ENCODE peak calls at places on chromosomes 3 and 15, in eight cellular contexts. M is tibial artery, X is foreskin keratinocyte, G is fibroblast of lung, F is GM13977, N is cardiac fibroblast, E is left lung, C is AG10803. W is an unnamed sample.

GRCh38 chr3:135629696-135630408 is 335.7 kb upstream of the PPP2R3A start:
- DNase-seq in M (no peak), X (no peak), G (no peak), F (no peak), N (no peak), E (no peak), C (no peak), W (no peak)

GRCh38 chr3:188656196-188656982 is 502.4 kb downstream of the LPP start:
- DNase-seq in M (no peak), X (no peak), G (peak; percentile 51), F (no peak), N (peak; percentile 82), E (no peak), C (peak; percentile 40), W (no peak)

GRCh38 chr15:74983725-74984231 is 11.6 kb upstream of the SCAMP5 start:
- DNase-seq in M (no peak), X (peak; percentile 31), G (no peak), F (peak; percentile 52), N (no peak), E (no peak), C (no peak), W (no peak)

GRCh38 chr3:197736010-197736490 is 654 bp downstream of the RUBCN start:
- DNase-seq in M (no peak), X (no peak), G (no peak), F (peak; percentile 74), N (no peak), E (no peak), C (peak; percentile 22), W (peak; percentile 29)

GRCh38 chr3:143974181-143974876 is 2.7 kb downstream of the DIPK2A start:
- DNase-seq in M (no peak), X (peak; percentile 5), G (no peak), F (no peak), N (peak; percentile 29), E (no peak), C (no peak), W (no peak)

GRCh38 chr3:136862611-136862951 is 573 bp downstream of the NCK1 start:
- DNase-seq in M (peak; percentile 81), X (peak; percentile 51), G (peak; percentile 71), F (peak; percentile 53), N (peak; percentile 68), E (peak; percentile 87), C (peak; percentile 58), W (no peak)

GRCh38 chr3:97863025-97863424 is 41.2 kb downstream of the CRYBG3 start:
- DNase-seq in M (no peak), X (peak; percentile 49), G (peak; percentile 68), F (no peak), N (peak; percentile 41), E (no peak), C (peak; percentile 51), W (no peak)

GRCh38 chr3:52437326-52438103 is 7.4 kb downstream of the SEMA3G start:
- DNase-seq in M (peak; percentile 63), X (no peak), G (no peak), F (no peak), N (no peak), E (peak; percentile 64), C (no peak), W (no peak)

GRCh38 chr3:52399593-52399992 is 45.3 kb downstream of the SEMA3G start:
- DNase-seq in M (no peak), X (no peak), G (no peak), F (no peak), N (no peak), E (no peak), C (no peak), W (no peak)

GRCh38 chr3:81434171-81434570 is 327.3 kb downstream of the GBE1 start:
- DNase-seq in M (no peak), X (no peak), G (no peak), F (no peak), N (no peak), E (no peak), C (no peak), W (no peak)

GRCh38 chr3:171376125-171376947 is 83.9 kb downstream of the TNIK start:
- DNase-seq in M (no peak), X (no peak), G (peak; percentile 53), F (no peak), N (peak; percentile 84), E (no peak), C (peak; percentile 34), W (no peak)

GRCh38 chr3:120563356-120564022 is 32.6 kb upstream of the NDUFB4 start:
- DNase-seq in M (no peak), X (no peak), G (no peak), F (no peak), N (no peak), E (no peak), C (no peak), W (no peak)

GRCh38 chr3:157120071-157120892 is 39.7 kb downstream of the CCNL1 start:
- DNase-seq in M (no peak), X (no peak), G (no peak), F (no peak), N (no peak), E (peak; percentile 79), C (no peak), W (no peak)

GRCh38 chr15:100131321-100132224 is 210.2 kb downstream of the ADAMTS17 start:
- DNase-seq in M (no peak), X (no peak), G (peak; percentile 71), F (peak; percentile 58), N (peak; percentile 54), E (peak; percentile 87), C (peak; percentile 18), W (no peak)

GRCh38 chr3:121624147-121624852 is 31.1 kb downstream of the FBXO40 start:
- DNase-seq in M (no peak), X (no peak), G (no peak), F (no peak), N (no peak), E (no peak), C (no peak), W (no peak)

GRCh38 chr3:11624161-11624560 is 19.6 kb downstream of the VGLL4 start:
- DNase-seq in M (no peak), X (no peak), G (no peak), F (peak; percentile 43), N (peak; percentile 80), E (no peak), C (no peak), W (no peak)

GRCh38 chr15:39889601-39890000 is 30.5 kb downstream of the GPR176 start:
- DNase-seq in M (no peak), X (no peak), G (no peak), F (no peak), N (no peak), E (no peak), C (no peak), W (no peak)

GRCh38 chr3:48425281-48425812 is 4.5 kb downstream of the PLXNB1 start:
- DNase-seq in M (peak; percentile 87), X (no peak), G (peak; percentile 35), F (no peak), N (no peak), E (no peak), C (no peak), W (no peak)

GRCh38 chr3:44252332-44252731 is 10.6 kb downstream of the TOPAZ1 start:
- DNase-seq in M (no peak), X (no peak), G (no peak), F (no peak), N (no peak), E (no peak), C (no peak), W (no peak)
- TF ChIP-seq CTCF in M (no peak), X (peak; percentile 21), G (no peak), F (no peak), N (no peak), E (no peak), C (no peak), W (no peak)

GRCh38 chr3:147189016-147189415 is 217.3 kb downstream of the ZIC4 start:
- DNase-seq in M (no peak), X (no peak), G (peak; percentile 52), F (no peak), N (no peak), E (no peak), C (peak; percentile 29), W (no peak)

GRCh38 chr3:147197739-147198138 is 208.6 kb downstream of the ZIC4 start:
- DNase-seq in M (no peak), X (no peak), G (no peak), F (no peak), N (no peak), E (no peak), C (no peak), W (no peak)

GRCh38 chr3:147187687-147188086 is 218.7 kb downstream of the ZIC4 start:
- DNase-seq in M (no peak), X (no peak), G (no peak), F (no peak), N (no peak), E (no peak), C (no peak), W (no peak)

GRCh38 chr3:147195896-147196295 is 210.4 kb downstream of the ZIC4 start:
- DNase-seq in M (no peak), X (no peak), G (peak; percentile 21), F (no peak), N (peak; percentile 7), E (no peak), C (peak; percentile 19), W (no peak)

DNA sequence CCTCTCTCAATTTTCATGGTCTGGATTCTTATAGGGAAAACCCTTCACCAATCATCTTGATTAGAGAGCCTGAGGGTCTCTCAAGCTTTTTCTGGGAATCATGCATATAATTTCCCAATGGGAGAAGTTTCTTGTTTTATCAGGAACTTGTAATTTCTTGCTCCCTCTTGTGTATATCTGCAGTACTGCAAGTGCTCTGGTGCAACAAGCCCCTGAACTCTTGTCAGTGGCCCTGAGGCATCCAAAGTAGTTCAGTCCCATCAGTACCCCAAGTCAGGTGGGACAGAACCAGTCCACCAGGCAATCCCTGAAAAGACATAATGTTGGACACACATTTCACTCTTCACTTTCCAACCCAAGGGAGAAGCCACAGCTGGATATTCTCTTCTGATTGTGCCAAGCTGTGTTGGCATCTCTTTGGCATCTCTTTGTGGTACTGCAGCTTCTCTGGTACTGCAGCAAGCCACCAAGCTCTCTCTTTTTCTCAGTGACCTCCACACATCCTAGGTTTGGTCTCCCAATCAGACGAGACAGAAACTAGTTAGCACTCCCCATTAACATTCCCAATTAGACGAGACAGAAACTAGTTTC is 214.5 kb downstream of the ZIC4 start:
- DNase-seq in M (no peak), X (peak; percentile 5), G (peak; percentile 68), F (peak; percentile 2), N (peak; percentile 82), E (no peak), C (peak; percentile 76), W (no peak)
- TF ChIP-seq CTCF in M (peak; percentile 54), X (peak; percentile 55), G (peak; percentile 83), F (peak; percentile 75), N (peak; percentile 82), E (peak; percentile 61), C (peak; percentile 90), W (no peak)

GRCh38 chr3:42118762-42119361 is 27.7 kb downstream of the TRAK1 start:
- DNase-seq in M (peak; percentile 49), X (no peak), G (peak; percentile 30), F (peak; percentile 77), N (peak; percentile 60), E (no peak), C (no peak), W (no peak)
- TF ChIP-seq CTCF in M (peak; percentile 7), X (peak; percentile 77), G (no peak), F (peak; percentile 70), N (peak; percentile 35), E (no peak), C (peak; percentile 26), W (no peak)

DNA sequence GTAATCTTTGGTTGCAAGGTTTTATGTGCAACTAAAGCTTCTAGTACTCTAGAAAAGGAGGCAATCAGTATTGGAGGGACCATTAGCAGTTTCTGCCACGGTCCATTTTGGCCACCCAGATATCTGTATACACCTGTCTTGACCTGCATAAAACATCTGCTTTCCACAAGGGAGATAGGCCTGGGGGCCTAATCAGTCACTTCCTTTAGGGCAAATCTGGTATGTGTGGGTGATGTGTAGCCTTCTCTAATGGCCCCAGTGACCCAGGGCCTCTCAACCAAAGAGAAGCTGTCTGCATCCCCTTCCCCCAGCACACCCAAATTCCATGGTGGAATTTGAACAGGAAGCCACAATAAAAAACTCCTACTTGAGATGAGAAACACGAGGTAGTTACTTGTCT is 19.5 kb downstream of the IRAK2 start:
- DNase-seq in M (no peak), X (peak; percentile 51), G (no peak), F (no peak), N (no peak), E (no peak), C (no peak), W (no peak)
- TF ChIP-seq CTCF in M (no peak), X (no peak), G (no peak), F (no peak), N (no peak), E (no peak), C (no peak), W (no peak)